ENCODE peak calls at places on chromosomes 6 and 20, in five cellular contexts. O is heart right ventricle, X is uterus, U is left ventricle myocardium inferior, J is SJSA1. A is an unnamed sample.

GRCh38 chr6:135423649-135424128 is 73.9 kb downstream of the AHI1 start:
- DNase-seq in O (no peak), X (no peak), U (no peak), J (no peak), A (no peak)

GRCh38 chr6:27502508-27503435 is 29.9 kb upstream of the ZNF184 start:
- DNase-seq in O (peak; percentile 47), X (peak; percentile 74), U (peak; percentile 49), J (peak; percentile 77), A (peak; percentile 81)

GRCh38 chr6:26223213-26223612 is 136.0 kb downstream of the HFE start:
- DNase-seq in O (no peak), X (no peak), U (no peak), J (no peak), A (no peak)

GRCh38 chr6:57123111-57123510 is 33.1 kb downstream of the ZNF451 start:
- DNase-seq in O (no peak), X (no peak), U (no peak), J (no peak), A (no peak)

GRCh38 chr6:163745566-163746400 is 331.3 kb downstream of the QKI start:
- DNase-seq in O (peak; percentile 52), X (no peak), U (peak; percentile 76), J (peak; percentile 95), A (no peak)

GRCh38 chr20:57346477-57346876 is 4.6 kb upstream of the RAE1 start:
- DNase-seq in O (peak; percentile 62), X (peak; percentile 64), U (peak; percentile 64), J (peak; percentile 86), A (peak; percentile 66)

GRCh38 chr6:158825951-158826306 is 6.8 kb upstream of the EZR start:
- DNase-seq in O (peak; percentile 45), X (peak; percentile 25), U (peak; percentile 55), J (no peak), A (no peak)

GRCh38 chr6:155158044-155158843 is 105.6 kb upstream of the CLDN20 start:
- DNase-seq in O (no peak), X (no peak), U (no peak), J (no peak), A (no peak)

GRCh38 chr20:60108397-60108796 is 150.2 kb downstream of the CDH26 start:
- DNase-seq in O (no peak), X (no peak), U (no peak), J (no peak), A (no peak)

GRCh38 chr20:48096957-48097890 is 311.9 kb upstream of the SULF2 start:
- DNase-seq in O (peak; percentile 20), X (no peak), U (no peak), J (no peak), A (no peak)

GRCh38 chr6:74939309-74939708 is 266.5 kb downstream of the COL12A1 start:
- DNase-seq in O (no peak), X (no peak), U (no peak), J (no peak), A (no peak)

GRCh38 chr6:93858213-93858612 is 438.9 kb upstream of the EPHA7 start:
- DNase-seq in O (no peak), X (no peak), U (no peak), J (no peak), A (no peak)

GRCh38 chr20:63321148-63321831 is 28.3 kb downstream of the COL20A1 start:
- DNase-seq in O (peak; percentile 75), X (peak; percentile 66), U (peak; percentile 77), J (no peak), A (no peak)

GRCh38 chr20:19647992-19648391 is 110.1 kb upstream of the RIN2 start:
- DNase-seq in O (no peak), X (no peak), U (no peak), J (no peak), A (no peak)

GRCh38 chr6:43242908-43243648 is at the start of gene TTBK1:
- DNase-seq in O (no peak), X (no peak), U (no peak), J (no peak), A (no peak)

GRCh38 chr6:30689022-30689865 is 1.5 kb downstream of the NRM start:
- DNase-seq in O (no peak), X (no peak), U (peak; percentile 5), J (no peak), A (no peak)

DNA sequence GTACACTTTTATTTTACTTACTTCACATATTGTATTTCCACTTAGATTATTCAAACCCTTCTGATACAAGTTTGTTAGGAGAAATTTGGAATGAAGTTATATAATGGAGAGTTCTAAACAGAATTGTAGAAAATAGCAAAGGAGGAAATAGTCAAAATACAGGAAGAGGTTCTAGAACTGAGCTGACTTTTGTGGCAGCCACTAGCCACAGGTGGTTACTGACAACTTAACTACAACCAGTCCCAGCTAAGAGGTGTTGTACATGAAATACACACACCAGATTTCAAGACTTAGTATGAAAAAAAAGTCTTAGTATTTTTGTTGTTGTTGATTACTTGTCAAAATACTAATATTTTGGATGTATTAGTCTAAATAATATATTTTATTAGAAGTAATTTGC is 727.4 kb upstream of the CITED2 start:
- DNase-seq in O (no peak), X (no peak), U (no peak), J (no peak), A (no peak)
- H3K27ac ChIP-seq in O (peak overlapping the region; percentile 40), X (no peak overlapping the region), U (peak overlapping the region; percentile 46), J (no peak overlapping the region), A (no peak overlapping the region)

GRCh38 chr6:33700391-33701050 is 11.0 kb downstream of the UQCC2 start:
- DNase-seq in O (peak; percentile 62), X (no peak), U (no peak), J (peak; percentile 67), A (peak; percentile 96)

GRCh38 chr6:33698494-33698893 is 13.0 kb downstream of the UQCC2 start:
- DNase-seq in O (no peak), X (no peak), U (no peak), J (no peak), A (no peak)

GRCh38 chr6:33697845-33698244 is 13.7 kb downstream of the UQCC2 start:
- DNase-seq in O (no peak), X (no peak), U (no peak), J (no peak), A (no peak)

GRCh38 chr6:33699131-33699530 is 12.4 kb downstream of the UQCC2 start:
- DNase-seq in O (no peak), X (no peak), U (no peak), J (no peak), A (no peak)

DNA sequence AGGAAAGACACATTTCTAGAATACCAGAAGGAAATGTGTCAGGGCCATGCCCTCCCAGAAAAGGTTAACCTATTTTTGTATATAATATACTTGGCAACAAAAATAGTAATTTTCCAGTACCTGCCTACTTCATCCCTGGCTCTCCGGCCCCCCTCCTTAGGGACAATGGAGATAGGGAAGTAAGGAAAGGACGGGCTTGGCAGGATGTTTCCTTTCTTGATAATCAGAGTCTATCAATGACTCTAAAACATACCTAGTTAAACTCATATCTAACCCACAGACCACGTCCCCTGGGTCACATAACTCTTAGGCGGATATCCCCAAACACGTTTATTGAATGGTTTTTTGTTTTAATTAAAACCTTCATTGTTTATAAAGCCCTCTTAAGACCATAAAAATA is 11.8 kb downstream of the UQCC2 start:
- DNase-seq in O (no peak), X (no peak), U (no peak), J (no peak), A (no peak)
- H3K27ac ChIP-seq in O (no peak overlapping the region), X (no peak overlapping the region), U (peak overlapping the region; percentile 36), J (no peak overlapping the region), A (no peak overlapping the region)

DNA sequence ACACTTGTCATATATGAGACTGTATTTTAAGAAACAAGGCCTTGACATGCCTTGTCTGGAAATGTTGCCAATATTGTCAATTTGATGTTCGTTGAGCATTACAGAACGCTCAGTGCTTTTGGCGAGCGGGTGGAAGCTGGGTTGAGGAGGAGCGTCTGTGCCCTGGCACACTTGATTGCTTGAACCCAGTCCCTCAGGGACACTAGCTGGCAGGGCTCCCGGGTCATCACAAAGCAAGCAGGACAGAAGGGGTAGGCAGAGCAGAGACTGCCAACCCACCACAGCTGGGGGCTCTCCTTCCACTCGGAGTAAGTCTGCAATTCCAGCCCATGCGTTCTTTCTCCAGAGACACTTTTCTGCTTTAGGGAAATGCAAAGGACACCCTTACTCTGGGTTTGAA is 286.3 kb downstream of the KHDC1L start:
- DNase-seq in O (no peak), X (no peak), U (no peak), J (no peak), A (no peak)
- H3K27ac ChIP-seq in O (no peak overlapping the region), X (no peak overlapping the region), U (no peak overlapping the region), J (no peak overlapping the region), A (no peak overlapping the region)

GRCh38 chr20:53984354-53984753 is 86.0 kb downstream of the BCAS1 start:
- DNase-seq in O (no peak), X (peak; percentile 61), U (no peak), J (no peak), A (no peak)

GRCh38 chr20:53982624-53983023 is 87.8 kb downstream of the BCAS1 start:
- DNase-seq in O (no peak), X (no peak), U (no peak), J (no peak), A (no peak)

GRCh38 chr20:53986037-53986436 is 84.4 kb downstream of the BCAS1 start:
- DNase-seq in O (no peak), X (no peak), U (no peak), J (no peak), A (no peak)

GRCh38 chr20:53983401-53983800 is 87.0 kb downstream of the BCAS1 start:
- DNase-seq in O (no peak), X (no peak), U (no peak), J (no peak), A (no peak)

GRCh38 chr20:53984781-53985518 is 85.4 kb downstream of the BCAS1 start:
- DNase-seq in O (no peak), X (no peak), U (no peak), J (no peak), A (no peak)
- H3K27ac ChIP-seq in O (no peak overlapping the region), X (peak overlapping the region; percentile 59), U (no peak overlapping the region), J (no peak overlapping the region), A (no peak overlapping the region)

GRCh38 chr6:84466521-84466920 is 239.1 kb upstream of the CEP162 start:
- DNase-seq in O (no peak), X (no peak), U (no peak), J (no peak), A (peak; percentile 21)
- H3K27ac ChIP-seq in O (no peak overlapping the region), X (no peak overlapping the region), U (no peak overlapping the region), J (no peak overlapping the region), A (no peak overlapping the region)

GRCh38 chr20:37518606-37519507 is 2.2 kb upstream of the NNAT start:
- DNase-seq in O (peak; percentile 70), X (no peak), U (peak; percentile 64), J (peak; percentile 93), A (no peak)
- H3K27ac ChIP-seq in O (peak overlapping the region; percentile 14), X (peak overlapping the region; percentile 5), U (peak overlapping the region; percentile 77), J (peak overlapping the region; percentile 84), A (peak overlapping the region; percentile 87)

DNA sequence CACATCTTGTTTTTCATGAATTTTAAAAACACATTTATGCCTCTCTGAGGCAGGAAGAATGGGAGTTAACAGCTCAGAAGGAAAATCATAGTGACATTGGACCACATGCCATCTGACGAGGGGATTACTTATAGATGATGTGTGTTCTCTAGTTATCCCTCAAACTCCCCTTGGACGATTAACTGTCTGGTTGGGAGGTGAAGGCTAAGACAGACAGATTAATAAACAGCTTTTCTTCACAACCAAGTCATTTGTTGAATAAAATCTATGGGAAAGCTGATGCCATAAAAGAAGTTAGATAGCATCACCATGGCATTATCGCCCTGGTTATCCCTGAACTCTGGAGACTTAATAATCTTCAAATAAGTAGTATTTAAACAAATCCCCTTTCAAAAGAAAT is 80.1 kb upstream of the PREP start:
- DNase-seq in O (no peak), X (no peak), U (no peak), J (no peak), A (peak; percentile 54)
- H3K27ac ChIP-seq in O (no peak overlapping the region), X (peak overlapping the region; percentile 7), U (no peak overlapping the region), J (peak overlapping the region; percentile 38), A (peak overlapping the region; percentile 75)